ENCODE peak calls at places on chromosomes 13 and 19, in four cellular contexts. P is mesenchymal stem cell, E is NB4, K is astrocyte of the spinal cord. M is an unnamed sample.

GRCh38 chr19:47447470-47448359 is 24.0 kb downstream of the SLC8A2 start:
- DNase-seq in P (peak; percentile 64), E (peak; percentile 68), K (peak; percentile 15), M (peak; percentile 27)

GRCh38 chr19:33676999-33677665 is 55.4 kb downstream of the CHST8 start:
- DNase-seq in P (no peak), E (no peak), K (no peak), M (no peak)

GRCh38 chr13:27338816-27339215 is 68.2 kb downstream of the RASL11A start:
- DNase-seq in P (peak; percentile 47), E (peak; percentile 45), K (no peak), M (no peak)

GRCh38 chr13:113996912-113997745 is 23.3 kb upstream of the C13orf46 start:
- DNase-seq in P (no peak), E (no peak), K (no peak), M (no peak)

GRCh38 chr13:83941669-83942335 is 59.5 kb upstream of the SLITRK1 start:
- DNase-seq in P (no peak), E (no peak), K (no peak), M (no peak)

GRCh38 chr19:40663712-40664692 is 26.4 kb downstream of the NUMBL start:
- DNase-seq in P (peak; percentile 63), E (peak; percentile 60), K (no peak), M (peak; percentile 49)

GRCh38 chr13:22112956-22113750 is 442.3 kb downstream of the FGF9 start:
- DNase-seq in P (no peak), E (no peak), K (no peak), M (no peak)

GRCh38 chr13:47005761-47006414 is 109.0 kb upstream of the HTR2A start:
- DNase-seq in P (no peak), E (no peak), K (peak; percentile 14), M (no peak)

GRCh38 chr13:39297664-39298171 is 259.5 kb downstream of the NHLRC3 start:
- DNase-seq in P (no peak), E (no peak), K (peak; percentile 9), M (no peak)

GRCh38 chr19:19538767-19539166 is 702 bp downstream of the CILP2 start:
- DNase-seq in P (no peak), E (peak; percentile 21), K (no peak), M (no peak)

GRCh38 chr19:18849838-18850400 is 18.2 kb downstream of the UPF1 start:
- DNase-seq in P (no peak), E (no peak), K (no peak), M (no peak)

GRCh38 chr19:8638078-8638619 is 7.7 kb downstream of the NFILZ start:
- DNase-seq in P (no peak), E (peak; percentile 99), K (peak; percentile 76), M (peak; percentile 90)

GRCh38 chr13:95677564-95678386 is 836 bp downstream of the DNAJC3 start:
- DNase-seq in P (peak; percentile 52), E (peak; percentile 45), K (peak; percentile 38), M (peak; percentile 3)

GRCh38 chr13:50713849-50714248 is 129.6 kb downstream of the DLEU7 start:
- DNase-seq in P (peak; percentile 95), E (peak; percentile 99), K (peak; percentile 93), M (no peak)

GRCh38 chr19:46764817-46765291 is 18.6 kb upstream of the STRN4 start:
- DNase-seq in P (no peak), E (peak; percentile 84), K (no peak), M (no peak)

GRCh38 chr19:45323671-45324081 is 1.0 kb upstream of the CKM start:
- DNase-seq in P (no peak), E (no peak), K (no peak), M (no peak)

GRCh38 chr13:38866649-38867048 is 124.0 kb downstream of the STOML3 start:
- DNase-seq in P (no peak), E (peak; percentile 11), K (no peak), M (no peak)

GRCh38 chr13:40789275-40790231 is at the start of gene SLC25A15:
- DNase-seq in P (peak; percentile 86), E (peak; percentile 91), K (peak; percentile 71), M (peak; percentile 90)

DNA sequence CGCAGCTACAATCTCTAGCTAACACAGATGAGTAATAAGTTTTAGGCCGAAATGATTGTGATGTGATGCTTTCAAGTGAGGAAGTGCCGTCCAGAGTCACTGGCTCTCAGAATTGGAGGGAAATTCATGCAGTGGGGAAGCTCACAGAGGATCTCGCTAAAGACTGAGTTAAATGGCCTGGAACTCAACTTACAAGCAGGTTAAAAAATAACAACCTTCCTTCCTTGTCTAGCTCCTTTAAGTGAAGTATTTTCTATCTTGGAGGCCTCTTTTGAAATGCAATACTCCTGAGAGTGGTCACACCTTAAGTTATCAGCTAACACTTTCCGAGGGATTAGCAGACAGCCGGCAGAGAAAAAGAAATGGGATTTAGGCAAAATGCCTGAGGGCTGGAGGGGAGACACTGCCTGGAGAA is 74.2 kb downstream of the IRS2 start:
- DNase-seq in P (no peak), E (no peak), K (no peak), M (no peak)
- H3K4me3 ChIP-seq in P (no peak overlapping the region), E (no peak overlapping the region), K (no peak overlapping the region), M (no peak overlapping the region)

GRCh38 chr13:33057019-33057785 is 41.0 kb downstream of the KL start:
- DNase-seq in P (peak; percentile 34), E (peak; percentile 24), K (peak; percentile 23), M (no peak)

GRCh38 chr13:33053397-33054066 is 37.3 kb downstream of the KL start:
- DNase-seq in P (no peak), E (no peak), K (peak; percentile 29), M (peak; percentile 33)

GRCh38 chr13:33052446-33052845 is 36.2 kb downstream of the KL start:
- DNase-seq in P (no peak), E (no peak), K (peak; percentile 65), M (peak; percentile 10)

GRCh38 chr13:33050161-33050560 is 33.9 kb downstream of the KL start:
- DNase-seq in P (no peak), E (no peak), K (no peak), M (no peak)

GRCh38 chr13:33051632-33052031 is 35.4 kb downstream of the KL start:
- DNase-seq in P (no peak), E (no peak), K (no peak), M (no peak)
- H3K4me3 ChIP-seq in P (no peak overlapping the region), E (no peak overlapping the region), K (no peak overlapping the region), M (no peak overlapping the region)

DNA sequence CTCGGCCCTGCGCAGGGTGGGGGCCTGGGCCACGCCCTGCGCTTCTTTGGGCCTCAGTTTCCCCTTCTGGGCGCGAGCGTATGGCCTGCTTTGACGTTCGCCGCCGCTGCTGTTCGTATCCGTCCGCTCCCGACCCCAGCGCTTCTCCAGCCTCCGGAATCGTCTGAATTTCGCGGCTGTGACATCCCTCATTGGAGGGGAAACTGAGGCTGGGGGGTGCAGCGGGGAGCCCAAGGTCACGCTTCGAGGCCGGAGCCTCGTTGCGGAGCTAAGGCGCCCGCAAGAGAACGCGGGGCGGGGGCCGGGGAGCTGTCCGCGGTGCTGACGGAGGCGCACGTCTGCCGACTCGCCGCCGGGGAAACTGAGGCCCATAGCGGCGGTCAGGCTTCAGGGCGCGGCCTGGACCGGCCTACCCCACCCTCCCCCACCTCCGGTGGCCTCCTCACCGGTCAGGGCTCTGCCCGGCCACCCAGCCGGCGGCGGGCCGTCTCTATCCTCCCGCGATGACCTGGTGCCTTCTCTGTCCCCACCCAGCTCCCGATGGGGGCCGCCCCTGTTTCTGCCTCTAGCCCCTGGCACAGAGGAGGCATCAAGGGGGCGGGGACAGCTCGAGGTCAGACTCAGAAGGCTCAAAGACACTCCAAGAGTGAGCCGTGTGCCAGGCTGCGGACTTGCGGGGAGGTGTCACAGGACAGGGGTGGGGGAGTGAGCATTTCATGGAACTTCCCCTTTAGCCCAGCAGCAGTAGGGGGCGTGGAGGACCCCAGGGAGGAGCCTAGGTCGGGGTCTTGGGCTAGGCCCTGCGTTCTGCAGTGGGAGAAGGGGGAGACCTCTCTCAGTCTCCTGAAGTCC is 3.0 kb upstream of the APC2 start:
- DNase-seq in P (no peak), E (peak; percentile 55), K (no peak), M (no peak)
- H3K4me3 ChIP-seq in P (no peak overlapping the region), E (no peak overlapping the region), K (no peak overlapping the region), M (no peak overlapping the region)

DNA sequence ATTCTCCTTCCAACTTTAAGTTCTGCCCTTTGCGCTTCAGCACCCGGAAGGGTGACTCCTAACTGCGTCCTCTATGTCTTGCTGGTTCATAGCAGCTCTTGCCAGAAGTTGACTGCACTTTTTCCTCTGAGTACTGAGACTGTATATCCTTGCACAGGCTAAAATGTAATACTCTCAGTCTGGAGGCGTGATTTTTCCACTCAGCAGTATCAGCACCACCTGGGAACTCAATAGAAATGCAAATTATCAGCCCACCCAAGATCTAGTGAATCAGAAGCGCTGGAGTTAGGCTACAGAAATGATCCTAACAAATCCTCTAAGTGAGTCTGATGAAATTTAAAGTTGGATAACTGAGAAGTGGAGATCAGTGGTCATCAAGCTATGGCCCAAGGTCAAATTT is 1611.9 kb upstream of the SLC10A2 start:
- DNase-seq in P (no peak), E (no peak), K (no peak), M (no peak)
- H3K4me3 ChIP-seq in P (no peak overlapping the region), E (no peak overlapping the region), K (no peak overlapping the region), M (no peak overlapping the region)

GRCh38 chr13:104769520-104769919 is 1703.3 kb upstream of the SLC10A2 start:
- DNase-seq in P (no peak), E (no peak), K (no peak), M (no peak)
- H3K4me3 ChIP-seq in P (no peak overlapping the region), E (no peak overlapping the region), K (no peak overlapping the region), M (no peak overlapping the region)

GRCh38 chr19:54415208-54415900 is at the start of gene TTYH1:
- DNase-seq in P (no peak), E (no peak), K (no peak), M (no peak)
- H3K4me3 ChIP-seq in P (no peak within 1 kb of the TSS), E (no peak within 1 kb of the TSS), K (no peak within 1 kb of the TSS), M (no peak within 1 kb of the TSS)

GRCh38 chr13:43269037-43269476 is 245.7 kb downstream of the DNAJC15 start:
- DNase-seq in P (peak; percentile 94), E (no peak), K (peak; percentile 95), M (peak; percentile 84)
- H3K4me3 ChIP-seq in P (peak overlapping the region; percentile 40), E (no peak overlapping the region), K (no peak overlapping the region), M (peak overlapping the region; percentile 1)

GRCh38 chr13:99302637-99303505 is 4.3 kb downstream of the GPR183 start:
- DNase-seq in P (no peak), E (no peak), K (no peak), M (no peak)

GRCh38 chr13:99301056-99301838 is 6.0 kb downstream of the GPR183 start:
- DNase-seq in P (no peak), E (no peak), K (no peak), M (no peak)

GRCh38 chr13:99303863-99304521 is 3.2 kb downstream of the GPR183 start:
- DNase-seq in P (no peak), E (peak; percentile 67), K (no peak), M (no peak)

GRCh38 chr13:99299545-99300341 is 7.5 kb downstream of the GPR183 start:
- DNase-seq in P (no peak), E (no peak), K (no peak), M (no peak)

GRCh38 chr13:99301913-99302636 is 5.1 kb downstream of the GPR183 start:
- DNase-seq in P (no peak), E (no peak), K (no peak), M (no peak)
- H3K4me3 ChIP-seq in P (no peak overlapping the region), E (no peak overlapping the region), K (no peak overlapping the region), M (no peak overlapping the region)

M was measured in MG63.